ENCODE peak calls at places on chromosomes 11 and 22, in nine cellular contexts. One of them, this sample, is unnamed.
A peak's percentile ranks its signal among the peaks of the same experiment; 100 is the strongest.

GRCh38 chr22:26471522-26471921 is 12.1 kb downstream of the HPS4 start:
- DNase-seq in mucosa of descending colon: no peak
- DNase-seq in pancreas: no peak
- DNase-seq in brain microvascular endothelial cell: peak; percentile 52
- DNase-seq in astrocyte of the cerebellum: no peak
- DNase-seq in heart right ventricle: no peak
- DNase-seq in neural crest cell: no peak
- DNase-seq in ovary: no peak
- DNase-seq in GM10248: no peak
- DNase-seq in this sample: no peak

GRCh38 chr11:64297722-64298358 is 2.3 kb upstream of the CATSPERZ start:
- DNase-seq in pancreas: peak; percentile 61
- DNase-seq in GM10248: no peak
- DNase-seq in neural crest cell: no peak
- DNase-seq in mucosa of descending colon: peak; percentile 62
- DNase-seq in ovary: no peak
- DNase-seq in heart right ventricle: no peak
- DNase-seq in astrocyte of the cerebellum: no peak
- DNase-seq in brain microvascular endothelial cell: no peak
- DNase-seq in this sample: no peak

GRCh38 chr11:132471491-132471890 is 1060.8 kb downstream of the OPCML start:
- DNase-seq in heart right ventricle: no peak
- DNase-seq in neural crest cell: no peak
- DNase-seq in ovary: no peak
- DNase-seq in GM10248: no peak
- DNase-seq in mucosa of descending colon: no peak
- DNase-seq in pancreas: no peak
- DNase-seq in brain microvascular endothelial cell: no peak
- DNase-seq in astrocyte of the cerebellum: no peak
- DNase-seq in this sample: no peak

GRCh38 chr11:120945042-120945441 is 78.9 kb upstream of the TBCEL start:
- DNase-seq in GM10248: no peak
- DNase-seq in mucosa of descending colon: no peak
- DNase-seq in pancreas: no peak
- DNase-seq in brain microvascular endothelial cell: no peak
- DNase-seq in neural crest cell: no peak
- DNase-seq in ovary: no peak
- DNase-seq in heart right ventricle: no peak
- DNase-seq in astrocyte of the cerebellum: no peak
- DNase-seq in this sample: no peak

GRCh38 chr11:2513441-2513840 is 68.6 kb downstream of the KCNQ1 start:
- DNase-seq in heart right ventricle: no peak
- DNase-seq in ovary: no peak
- DNase-seq in brain microvascular endothelial cell: no peak
- DNase-seq in pancreas: peak; percentile 4
- DNase-seq in neural crest cell: no peak
- DNase-seq in GM10248: no peak
- DNase-seq in mucosa of descending colon: peak; percentile 38
- DNase-seq in astrocyte of the cerebellum: no peak
- DNase-seq in this sample: no peak

GRCh38 chr22:25038771-25039170 is 86.3 kb downstream of the KIAA1671 start:
- DNase-seq in astrocyte of the cerebellum: no peak
- DNase-seq in neural crest cell: no peak
- DNase-seq in ovary: no peak
- DNase-seq in GM10248: no peak
- DNase-seq in brain microvascular endothelial cell: no peak
- DNase-seq in heart right ventricle: no peak
- DNase-seq in pancreas: no peak
- DNase-seq in mucosa of descending colon: no peak
- DNase-seq in this sample: no peak

GRCh38 chr22:27576413-27576812 is 225.1 kb downstream of the MN1 start:
- DNase-seq in GM10248: no peak
- DNase-seq in ovary: no peak
- DNase-seq in mucosa of descending colon: no peak
- DNase-seq in brain microvascular endothelial cell: no peak
- DNase-seq in pancreas: no peak
- DNase-seq in astrocyte of the cerebellum: no peak
- DNase-seq in neural crest cell: no peak
- DNase-seq in heart right ventricle: peak; percentile 55
- DNase-seq in this sample: no peak

GRCh38 chr11:66543263-66544107 is 2.4 kb downstream of the ZDHHC24 start:
- DNase-seq in mucosa of descending colon: peak; percentile 85
- DNase-seq in heart right ventricle: peak; percentile 52
- DNase-seq in astrocyte of the cerebellum: no peak
- DNase-seq in pancreas: no peak
- DNase-seq in brain microvascular endothelial cell: peak; percentile 47
- DNase-seq in neural crest cell: peak; percentile 36
- DNase-seq in GM10248: peak; percentile 72
- DNase-seq in ovary: peak; percentile 69
- DNase-seq in this sample: peak; percentile 66

GRCh38 chr11:27296406-27296994 is 66.5 kb downstream of the CCDC34 start:
- DNase-seq in GM10248: peak; percentile 43
- DNase-seq in pancreas: no peak
- DNase-seq in ovary: no peak
- DNase-seq in mucosa of descending colon: no peak
- DNase-seq in astrocyte of the cerebellum: peak; percentile 64
- DNase-seq in heart right ventricle: no peak
- DNase-seq in neural crest cell: no peak
- DNase-seq in brain microvascular endothelial cell: peak; percentile 41
- DNase-seq in this sample: no peak

GRCh38 chr11:18071098-18071705 is 25.1 kb upstream of the TPH1 start:
- DNase-seq in ovary: no peak
- DNase-seq in GM10248: no peak
- DNase-seq in heart right ventricle: no peak
- DNase-seq in brain microvascular endothelial cell: no peak
- DNase-seq in pancreas: no peak
- DNase-seq in neural crest cell: no peak
- DNase-seq in astrocyte of the cerebellum: no peak
- DNase-seq in mucosa of descending colon: no peak
- DNase-seq in this sample: no peak

GRCh38 chr11:25758145-25758661 is 573.7 kb upstream of the ANO3 start:
- DNase-seq in pancreas: no peak
- DNase-seq in GM10248: no peak
- DNase-seq in brain microvascular endothelial cell: no peak
- DNase-seq in ovary: no peak
- DNase-seq in neural crest cell: no peak
- DNase-seq in astrocyte of the cerebellum: no peak
- DNase-seq in mucosa of descending colon: no peak
- DNase-seq in heart right ventricle: no peak
- DNase-seq in this sample: no peak

GRCh38 chr22:39450258-39450955 is 6.4 kb upstream of the MGAT3 start:
- DNase-seq in astrocyte of the cerebellum: no peak
- DNase-seq in pancreas: no peak
- DNase-seq in heart right ventricle: no peak
- DNase-seq in ovary: no peak
- DNase-seq in neural crest cell: no peak
- DNase-seq in mucosa of descending colon: no peak
- DNase-seq in brain microvascular endothelial cell: no peak
- DNase-seq in GM10248: no peak
- DNase-seq in this sample: no peak

GRCh38 chr11:75603791-75604736 is 42.0 kb downstream of the SERPINH1 start:
- DNase-seq in brain microvascular endothelial cell: peak; percentile 77
- DNase-seq in GM10248: no peak
- DNase-seq in heart right ventricle: no peak
- DNase-seq in ovary: no peak
- DNase-seq in pancreas: no peak
- DNase-seq in astrocyte of the cerebellum: peak; percentile 70
- DNase-seq in mucosa of descending colon: no peak
- DNase-seq in neural crest cell: no peak
- DNase-seq in this sample: no peak

GRCh38 chr22:46828323-46829139 is 66.1 kb downstream of the TBC1D22A start:
- DNase-seq in heart right ventricle: no peak
- DNase-seq in pancreas: no peak
- DNase-seq in brain microvascular endothelial cell: no peak
- DNase-seq in astrocyte of the cerebellum: no peak
- DNase-seq in ovary: no peak
- DNase-seq in mucosa of descending colon: peak; percentile 12
- DNase-seq in neural crest cell: no peak
- DNase-seq in GM10248: no peak
- DNase-seq in this sample: no peak

GRCh38 chr11:67114275-67114896 is 4.7 kb upstream of the KDM2A start:
- DNase-seq in astrocyte of the cerebellum: no peak
- DNase-seq in ovary: no peak
- DNase-seq in mucosa of descending colon: no peak
- DNase-seq in pancreas: no peak
- DNase-seq in heart right ventricle: no peak
- DNase-seq in GM10248: no peak
- DNase-seq in neural crest cell: no peak
- DNase-seq in brain microvascular endothelial cell: no peak
- DNase-seq in this sample: no peak

GRCh38 chr22:46043816-46044717 is 67.1 kb upstream of the WNT7B start:
- DNase-seq in neural crest cell: no peak
- DNase-seq in mucosa of descending colon: no peak
- DNase-seq in brain microvascular endothelial cell: no peak
- DNase-seq in astrocyte of the cerebellum: no peak
- DNase-seq in ovary: peak; percentile 69
- DNase-seq in GM10248: no peak
- DNase-seq in pancreas: peak; percentile 66
- DNase-seq in heart right ventricle: no peak
- DNase-seq in this sample: no peak

GRCh38 chr11:65477271-65478029 is 21.4 kb upstream of the MALAT1 start:
- DNase-seq in brain microvascular endothelial cell: peak; percentile 92
- DNase-seq in heart right ventricle: peak; percentile 97
- DNase-seq in neural crest cell: peak; percentile 81
- DNase-seq in GM10248: peak; percentile 93
- DNase-seq in ovary: peak; percentile 97
- DNase-seq in astrocyte of the cerebellum: no peak
- DNase-seq in pancreas: peak; percentile 97
- DNase-seq in mucosa of descending colon: peak; percentile 99
- DNase-seq in this sample: peak; percentile 92

GRCh38 chr11:65482306-65482850 is 16.5 kb upstream of the MALAT1 start:
- DNase-seq in brain microvascular endothelial cell: no peak
- DNase-seq in neural crest cell: no peak
- DNase-seq in heart right ventricle: no peak
- DNase-seq in GM10248: no peak
- DNase-seq in pancreas: no peak
- DNase-seq in ovary: no peak
- DNase-seq in astrocyte of the cerebellum: no peak
- DNase-seq in mucosa of descending colon: no peak
- DNase-seq in this sample: no peak

GRCh38 chr11:65476632-65477270 is 22.1 kb upstream of the MALAT1 start:
- DNase-seq in neural crest cell: no peak
- DNase-seq in ovary: peak; percentile 41
- DNase-seq in GM10248: peak; percentile 33
- DNase-seq in mucosa of descending colon: peak; percentile 68
- DNase-seq in heart right ventricle: no peak
- DNase-seq in brain microvascular endothelial cell: no peak
- DNase-seq in pancreas: peak; percentile 31
- DNase-seq in astrocyte of the cerebellum: no peak
- DNase-seq in this sample: no peak

GRCh38 chr11:65478411-65479183 is 20.2 kb upstream of the MALAT1 start:
- DNase-seq in mucosa of descending colon: peak; percentile 75
- DNase-seq in heart right ventricle: peak; percentile 78
- DNase-seq in astrocyte of the cerebellum: no peak
- DNase-seq in neural crest cell: no peak
- DNase-seq in pancreas: peak; percentile 73
- DNase-seq in brain microvascular endothelial cell: peak; percentile 77
- DNase-seq in GM10248: no peak
- DNase-seq in ovary: peak; percentile 91
- DNase-seq in this sample: no peak

GRCh38 chr11:65479184-65480145 is 19.4 kb upstream of the MALAT1 start:
- DNase-seq in ovary: peak; percentile 69
- DNase-seq in astrocyte of the cerebellum: no peak
- DNase-seq in mucosa of descending colon: peak; percentile 50
- DNase-seq in heart right ventricle: peak; percentile 44
- DNase-seq in pancreas: peak; percentile 50
- DNase-seq in neural crest cell: no peak
- DNase-seq in brain microvascular endothelial cell: peak; percentile 85
- DNase-seq in GM10248: peak; percentile 22
- DNase-seq in this sample: no peak
- TF ChIP-seq CTCF in ovary: no peak
- TF ChIP-seq CTCF in astrocyte of the cerebellum: peak; percentile 68
- TF ChIP-seq CTCF in mucosa of descending colon: no peak
- TF ChIP-seq CTCF in heart right ventricle: peak; percentile 38
- TF ChIP-seq CTCF in pancreas: no peak
- TF ChIP-seq CTCF in neural crest cell: no peak
- TF ChIP-seq CTCF in brain microvascular endothelial cell: peak; percentile 72
- TF ChIP-seq CTCF in GM10248: peak; percentile 24
- TF ChIP-seq CTCF in this sample: no peak

DNA sequence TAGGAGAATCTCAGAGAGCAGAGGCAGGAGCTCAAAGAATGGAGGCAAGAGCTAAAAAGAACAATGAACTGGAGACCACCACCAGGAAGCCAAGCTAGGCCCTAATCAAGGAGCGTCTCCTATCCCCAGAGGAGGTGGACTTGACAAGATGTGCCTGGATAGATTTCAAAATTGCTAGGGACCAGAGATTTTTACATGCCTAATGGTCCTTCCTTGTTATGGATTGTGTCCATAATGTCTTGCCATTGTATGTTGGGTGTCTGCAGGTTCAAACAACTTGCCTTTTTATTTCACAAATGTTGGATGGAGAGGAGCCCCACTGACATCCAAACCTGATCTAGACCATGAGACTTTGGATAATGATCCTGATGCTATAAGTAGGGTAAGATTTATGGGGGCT is 88.2 kb upstream of the TP53I11 start:
- DNase-seq in mucosa of descending colon: no peak
- DNase-seq in astrocyte of the cerebellum: no peak
- DNase-seq in brain microvascular endothelial cell: no peak
- DNase-seq in neural crest cell: no peak
- DNase-seq in pancreas: no peak
- DNase-seq in ovary: no peak
- DNase-seq in GM10248: no peak
- DNase-seq in heart right ventricle: no peak
- DNase-seq in this sample: no peak
- TF ChIP-seq CTCF in mucosa of descending colon: no peak
- TF ChIP-seq CTCF in astrocyte of the cerebellum: no peak
- TF ChIP-seq CTCF in brain microvascular endothelial cell: no peak
- TF ChIP-seq CTCF in neural crest cell: no peak
- TF ChIP-seq CTCF in pancreas: no peak
- TF ChIP-seq CTCF in ovary: no peak
- TF ChIP-seq CTCF in GM10248: no peak
- TF ChIP-seq CTCF in heart right ventricle: no peak
- TF ChIP-seq CTCF in this sample: no peak

DNA sequence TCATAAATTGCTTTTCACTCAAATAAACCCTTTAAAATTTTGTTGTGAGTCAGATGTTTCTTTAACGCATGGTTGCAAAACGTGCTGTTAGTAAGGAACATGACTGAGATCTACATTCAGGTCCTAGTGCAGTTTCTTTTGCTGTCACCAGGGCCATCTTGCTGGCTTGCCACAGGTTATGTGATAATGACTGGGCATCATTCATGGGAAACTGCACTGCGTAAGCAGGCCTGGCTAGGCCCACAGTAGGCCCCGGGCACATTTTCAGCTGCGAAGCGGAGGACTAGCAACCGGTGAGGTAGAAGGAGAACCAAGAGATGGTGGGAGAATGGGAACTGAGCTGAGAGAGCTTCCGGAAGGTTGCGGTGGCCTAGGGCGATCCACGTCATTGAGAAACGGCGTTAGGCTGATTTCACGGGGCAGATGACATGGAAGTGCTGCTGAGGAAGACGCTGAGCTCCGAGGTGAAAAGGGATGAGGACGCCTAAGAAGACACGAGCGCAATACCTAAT is 3.2 kb upstream of the KLHDC7B start:
- DNase-seq in neural crest cell: no peak
- DNase-seq in GM10248: peak; percentile 57
- DNase-seq in brain microvascular endothelial cell: no peak
- DNase-seq in mucosa of descending colon: peak; percentile 59
- DNase-seq in ovary: no peak
- DNase-seq in astrocyte of the cerebellum: no peak
- DNase-seq in heart right ventricle: no peak
- DNase-seq in pancreas: no peak
- DNase-seq in this sample: no peak
- TF ChIP-seq CTCF in neural crest cell: no peak
- TF ChIP-seq CTCF in GM10248: no peak
- TF ChIP-seq CTCF in brain microvascular endothelial cell: no peak
- TF ChIP-seq CTCF in mucosa of descending colon: no peak
- TF ChIP-seq CTCF in ovary: no peak
- TF ChIP-seq CTCF in astrocyte of the cerebellum: no peak
- TF ChIP-seq CTCF in heart right ventricle: no peak
- TF ChIP-seq CTCF in pancreas: no peak
- TF ChIP-seq CTCF in this sample: no peak

GRCh38 chr11:60130496-60130895 is 42.0 kb downstream of the MS4A2 start:
- DNase-seq in neural crest cell: peak; percentile 22
- DNase-seq in astrocyte of the cerebellum: no peak
- DNase-seq in GM10248: peak; percentile 23
- DNase-seq in mucosa of descending colon: no peak
- DNase-seq in pancreas: no peak
- DNase-seq in ovary: no peak
- DNase-seq in heart right ventricle: no peak
- DNase-seq in brain microvascular endothelial cell: peak; percentile 31
- DNase-seq in this sample: no peak
- TF ChIP-seq CTCF in neural crest cell: peak; percentile 53
- TF ChIP-seq CTCF in astrocyte of the cerebellum: no peak
- TF ChIP-seq CTCF in GM10248: peak; percentile 35
- TF ChIP-seq CTCF in mucosa of descending colon: no peak
- TF ChIP-seq CTCF in pancreas: no peak
- TF ChIP-seq CTCF in ovary: no peak
- TF ChIP-seq CTCF in heart right ventricle: peak; percentile 29
- TF ChIP-seq CTCF in brain microvascular endothelial cell: peak; percentile 48
- TF ChIP-seq CTCF in this sample: no peak

This sample was measured in natural killer cell.